ENCODE peak calls at places on chromosomes 2 and 18, in seven cellular contexts. L, E, O, X, F, J and P are unnamed samples.

GRCh38 chr2:224268441-224268840 is 133.5 kb downstream of the FAM124B start:
- ATAC-seq in F (no peak), L (peak; percentile 81), X (no peak), J (no peak), E (no peak), O (peak; percentile 94), P (peak; percentile 95)

GRCh38 chr2:146927080-146927714 is 917.6 kb upstream of the ACVR2A start:
- ATAC-seq in O (peak; percentile 94), E (no peak), J (no peak), L (peak; percentile 59), X (peak; percentile 72), F (no peak), P (peak; percentile 43)

GRCh38 chr2:38835015-38835601 is 40.6 kb downstream of the DHX57 start:
- ATAC-seq in L (peak; percentile 29), X (no peak), F (no peak), J (no peak), O (peak; percentile 12), E (no peak), P (no peak)

GRCh38 chr2:70891572-70892356 is 43.9 kb upstream of the ATP6V1B1 start:
- ATAC-seq in X (no peak), F (no peak), O (no peak), E (no peak), J (no peak), L (no peak), P (no peak)

GRCh38 chr18:9684901-9685738 is 23.0 kb upstream of the RAB31 start:
- ATAC-seq in L (peak; percentile 51), E (no peak), X (peak; percentile 86), O (peak; percentile 27), F (no peak), J (peak; percentile 93), P (peak; percentile 3)

GRCh38 chr2:37244017-37244416 is 12.6 kb downstream of the NDUFAF7 start:
- ATAC-seq in F (no peak), X (peak; percentile 27), J (no peak), E (peak; percentile 27), O (no peak), L (no peak), P (no peak)

GRCh38 chr18:69402219-69402989 is 1.7 kb downstream of the DOK6 start:
- ATAC-seq in X (no peak), O (no peak), J (no peak), F (no peak), E (no peak), L (no peak), P (no peak)

GRCh38 chr2:96156011-96156820 is 11.0 kb upstream of the DUSP2 start:
- ATAC-seq in L (no peak), E (no peak), F (peak; percentile 46), X (no peak), O (no peak), J (no peak), P (no peak)